ENCODE peak calls at places on chromosomes 16 and 17, in eight cellular contexts. I is mesothelial cell of epicardium; Z is A172; L is activated naive CD4-positive, alpha-beta T cell; N is head of caudate nucleus; M is H7; T is posterior cingulate gyrus; C is anterior cingulate cortex. K is an unnamed sample.

GRCh38 chr16:56776562-56776961 is 46.6 kb downstream of the NUP93 start:
- DNase-seq in I (no peak), Z (no peak), L (no peak), N (no peak), M (no peak), T (no peak), C (no peak), K (peak)

GRCh38 chr16:85206472-85207356 is 94.4 kb upstream of the CIBAR2 start:
- DNase-seq in I (no peak), Z (no peak), L (no peak), N (peak), M (peak), T (peak), C (peak), K (peak)

GRCh38 chr17:80283116-80283852 is 22.6 kb downstream of the RNF213 start:
- DNase-seq in I (no peak), Z (no peak), L (no peak), N (no peak), M (peak), T (no peak), C (no peak), K (no peak)

GRCh38 chr17:12584727-12585126 is 81.0 kb upstream of the MYOCD start:
- DNase-seq in I (no peak), Z (no peak), L (no peak), N (no peak), M (no peak), T (no peak), C (no peak), K (no peak)

GRCh38 chr17:72120878-72121163 is at the start of gene SOX9:
- DNase-seq in I (no peak), Z (peak), L (no peak), N (peak), M (peak), T (peak), C (peak), K (peak)

GRCh38 chr17:53191878-53192277 is 630.8 kb upstream of the KIF2B start:
- DNase-seq in I (no peak), Z (no peak), L (no peak), N (no peak), M (no peak), T (no peak), C (no peak), K (no peak)

GRCh38 chr16:4361033-4361943 is 10.2 kb upstream of the PAM16 start:
- DNase-seq in I (no peak), Z (no peak), L (no peak), N (no peak), M (no peak), T (no peak), C (no peak), K (no peak)

GRCh38 chr16:4179020-4179419 is 62.8 kb upstream of the ADCY9 start:
- DNase-seq in I (no peak), Z (no peak), L (no peak), N (peak), M (no peak), T (peak), C (peak), K (no peak)

GRCh38 chr17:17990282-17990681 is 17.6 kb downstream of the DRC3 start:
- DNase-seq in I (no peak), Z (no peak), L (no peak), N (no peak), M (no peak), T (peak), C (no peak), K (no peak)

GRCh38 chr17:76597156-76598003 is 11.7 kb upstream of the ST6GALNAC2 start:
- DNase-seq in I (no peak), Z (no peak), L (no peak), N (no peak), M (peak), T (no peak), C (no peak), K (no peak)

GRCh38 chr16:55717326-55717725 is 61.5 kb downstream of the SLC6A2 start:
- DNase-seq in I (no peak), Z (no peak), L (no peak), N (no peak), M (no peak), T (no peak), C (no peak), K (no peak)

GRCh38 chr17:80761421-80761871 is 216.8 kb downstream of the RPTOR start:
- DNase-seq in I (no peak), Z (peak), L (peak), N (no peak), M (no peak), T (no peak), C (no peak), K (no peak)

GRCh38 chr16:56657555-56658430 is at the start of gene MT1F:
- DNase-seq in I (no peak), Z (no peak), L (peak), N (peak), M (peak), T (peak), C (peak), K (peak)

GRCh38 chr16:52611817-52612673 is 65.1 kb upstream of the TOX3 start:
- DNase-seq in I (no peak), Z (no peak), L (no peak), N (no peak), M (no peak), T (no peak), C (no peak), K (no peak)

GRCh38 chr16:86270696-86271095 is 239.6 kb upstream of the FOXF1 start:
- DNase-seq in I (no peak), Z (no peak), L (no peak), N (no peak), M (no peak), T (no peak), C (no peak), K (no peak)

GRCh38 chr17:79840989-79841286 is 1.7 kb upstream of the CBX4 start:
- DNase-seq in I (no peak), Z (no peak), L (no peak), N (no peak), M (no peak), T (no peak), C (no peak), K (no peak)

GRCh38 chr16:57949013-57949412 is 21.9 kb downstream of the CNGB1 start:
- DNase-seq in I (no peak), Z (no peak), L (no peak), N (no peak), M (peak), T (peak), C (no peak), K (no peak)

GRCh38 chr16:24989417-24989978 is 25.7 kb downstream of the ARHGAP17 start:
- DNase-seq in I (no peak), Z (no peak), L (no peak), N (no peak), M (no peak), T (no peak), C (no peak), K (no peak)

GRCh38 chr16:585351-585750 is 4.5 kb upstream of the RAB40C start:
- DNase-seq in I (no peak), Z (no peak), L (no peak), N (no peak), M (peak), T (peak), C (no peak), K (peak)

GRCh38 chr17:81727324-81728031 is 15.4 kb downstream of the SLC25A10 start:
- DNase-seq in I (no peak), Z (no peak), L (no peak), N (no peak), M (no peak), T (no peak), C (no peak), K (no peak)

GRCh38 chr16:75379911-75380847 is 53.1 kb downstream of the CFDP1 start:
- DNase-seq in I (no peak), Z (no peak), L (peak), N (no peak), M (no peak), T (no peak), C (no peak), K (no peak)

GRCh38 chr16:14057878-14058382 is 13.2 kb upstream of the MRTFB start:
- DNase-seq in I (no peak), Z (no peak), L (no peak), N (peak), M (no peak), T (peak), C (no peak), K (no peak)

GRCh38 chr16:56871172-56871593 is 6.2 kb downstream of the SLC12A3 start:
- DNase-seq in I (no peak), Z (peak), L (no peak), N (no peak), M (no peak), T (no peak), C (no peak), K (no peak)

GRCh38 chr16:13393816-13394215 is 492.4 kb downstream of the SHISA9 start:
- DNase-seq in I (no peak), Z (no peak), L (no peak), N (no peak), M (no peak), T (no peak), C (no peak), K (no peak)

GRCh38 chr16:28573738-28574718 is 20.3 kb downstream of the SGF29 start:
- DNase-seq in I (no peak), Z (no peak), L (no peak), N (no peak), M (no peak), T (no peak), C (no peak), K (no peak)

GRCh38 chr17:37405955-37406634 is 541 bp downstream of the ACACA start:
- DNase-seq in I (no peak), Z (peak), L (no peak), N (no peak), M (no peak), T (no peak), C (no peak), K (peak)

GRCh38 chr17:80151333-80151732 is 4.4 kb upstream of the EIF4A3 start:
- DNase-seq in I (no peak), Z (peak), L (no peak), N (no peak), M (no peak), T (no peak), C (no peak), K (no peak)

GRCh38 chr16:71473891-71474290 is 11.8 kb upstream of the ZNF23 start:
- DNase-seq in I (no peak), Z (peak), L (no peak), N (no peak), M (no peak), T (no peak), C (no peak), K (no peak)

GRCh38 chr17:44307387-44308186 is 814 bp upstream of the RUNDC3A start:
- DNase-seq in I (no peak), Z (peak), L (no peak), N (peak), M (peak), T (peak), C (peak), K (peak)

GRCh38 chr16:84563776-84564420 is 54.0 kb downstream of the COTL1 start:
- DNase-seq in I (no peak), Z (no peak), L (no peak), N (no peak), M (no peak), T (peak), C (no peak), K (no peak)

GRCh38 chr17:30964878-30965277 is 6.0 kb upstream of the RNF135 start:
- DNase-seq in I (no peak), Z (peak), L (no peak), N (no peak), M (no peak), T (no peak), C (no peak), K (no peak)

GRCh38 chr17:82960419-82961271 is 118.8 kb upstream of the METRNL start:
- DNase-seq in I (no peak), Z (no peak), L (no peak), N (peak), M (no peak), T (peak), C (no peak), K (no peak)

GRCh38 chr16:89669755-89670154 is 12.1 kb downstream of the SPATA33 start:
- DNase-seq in I (no peak), Z (no peak), L (no peak), N (no peak), M (no peak), T (no peak), C (no peak), K (no peak)

GRCh38 chr17:17052462-17053221 is 10.4 kb downstream of the MPRIP start:
- DNase-seq in I (no peak), Z (no peak), L (no peak), N (peak), M (peak), T (no peak), C (no peak), K (no peak)

GRCh38 chr17:49436174-49436573 is 21.5 kb upstream of the PHB1 start:
- DNase-seq in I (no peak), Z (no peak), L (no peak), N (peak), M (peak), T (no peak), C (no peak), K (no peak)

GRCh38 chr17:79614248-79614647 is 3.4 kb upstream of the RBFOX3 start:
- DNase-seq in I (no peak), Z (no peak), L (no peak), N (no peak), M (no peak), T (peak), C (no peak), K (no peak)

GRCh38 chr16:90044111-90044551 is 24.9 kb upstream of the DBNDD1 start:
- DNase-seq in I (no peak), Z (peak), L (no peak), N (no peak), M (no peak), T (no peak), C (no peak), K (no peak)

GRCh38 chr16:89845417-89845816 is 17.1 kb downstream of the SPIRE2 start:
- DNase-seq in I (no peak), Z (no peak), L (no peak), N (no peak), M (peak), T (no peak), C (no peak), K (no peak)